ENCODE peak calls at places on chromosomes 7 and 10, in ten cellular contexts. Z, C, G, R, Q, D, N, A, U and K are unnamed samples. For H3K36me3, the result is how much of the 10 kb centered on the place peaks cover.

GRCh38 chr10:10661176-10661575 is 356.5 kb upstream of the CELF2 start:
- DNase-seq in Z (peak), G (no peak), N (no peak), Q (no peak), A (no peak), C (no peak), U (no peak), D (no peak), R (no peak), K (no peak)

GRCh38 chr7:85851571-85852193 is 664.8 kb upstream of the SEMA3D start:
- DNase-seq in G (no peak), R (no peak), U (no peak), C (peak), Z (peak), N (no peak), Q (no peak), D (peak), A (no peak), K (no peak)

GRCh38 chr10:109902992-109903947 is 20.0 kb downstream of the XPNPEP1 start:
- DNase-seq in C (no peak), Z (peak), U (no peak), A (no peak), D (no peak), R (no peak), Q (no peak), N (no peak), G (no peak), K (no peak)

GRCh38 chr10:61456095-61456789 is 3.1 kb upstream of the TMEM26 start:
- DNase-seq in C (peak), A (no peak), U (no peak), Z (no peak), D (no peak), G (no peak), Q (no peak), R (no peak), N (no peak), K (peak)

GRCh38 chr7:104795086-104795485 is 218.9 kb upstream of the KMT2E start:
- DNase-seq in G (no peak), R (no peak), Z (no peak), D (no peak), N (no peak), C (no peak), A (no peak), Q (no peak), U (no peak), K (no peak)

GRCh38 chr7:11716185-11716584 is 115.8 kb downstream of the THSD7A start:
- DNase-seq in U (no peak), Q (no peak), N (no peak), C (peak), Z (peak), R (no peak), D (no peak), G (no peak), A (no peak), K (no peak)

GRCh38 chr7:154987571-154987970 is 15.4 kb downstream of the PAXIP1 start:
- DNase-seq in N (no peak), D (no peak), Q (no peak), A (no peak), U (no peak), C (no peak), R (no peak), Z (no peak), G (no peak), K (no peak)

GRCh38 chr10:31280972-31281371 is 38.0 kb upstream of the ZEB1 start:
- DNase-seq in R (no peak), N (no peak), Q (no peak), G (no peak), U (no peak), D (no peak), C (no peak), Z (no peak), A (no peak), K (no peak)

GRCh38 chr7:22153427-22154106 is 203.4 kb downstream of the RAPGEF5 start:
- DNase-seq in Z (no peak), D (no peak), U (no peak), C (no peak), G (no peak), Q (no peak), N (no peak), A (no peak), R (no peak), K (no peak)

GRCh38 chr7:92788559-92789183 is 47.7 kb downstream of the CDK6 start:
- DNase-seq in Z (no peak), N (no peak), A (no peak), D (no peak), G (no peak), C (no peak), R (no peak), U (no peak), Q (no peak), K (no peak)

GRCh38 chr7:32893722-32894121 is 2.2 kb upstream of the KBTBD2 start:
- DNase-seq in D (no peak), Q (no peak), R (no peak), A (no peak), G (no peak), N (no peak), C (no peak), Z (no peak), U (no peak), K (no peak)

GRCh38 chr10:98030991-98031431 is 590 bp upstream of the CRTAC1 start:
- DNase-seq in N (peak), Z (no peak), G (no peak), U (no peak), R (no peak), C (no peak), Q (peak), D (peak), A (no peak), K (no peak)

GRCh38 chr10:4051011-4051407 is 266.0 kb upstream of the KLF6 start:
- DNase-seq in N (no peak), Z (peak), R (no peak), Q (no peak), C (peak), U (no peak), D (no peak), A (no peak), G (no peak), K (peak)

GRCh38 chr10:28719789-28720436 is 42.6 kb downstream of the BAMBI start:
- DNase-seq in A (no peak), C (peak), G (no peak), U (no peak), Z (peak), Q (no peak), N (no peak), D (no peak), R (no peak), K (no peak)

GRCh38 chr7:69663911-69664310 is 65.6 kb downstream of the AUTS2 start:
- DNase-seq in N (no peak), R (no peak), U (no peak), G (no peak), Z (no peak), Q (no peak), D (no peak), A (no peak), C (no peak), K (no peak)

GRCh38 chr7:137287651-137288258 is 55.8 kb downstream of the PTN start:
- DNase-seq in Q (no peak), A (no peak), C (peak), Z (peak), G (no peak), R (no peak), U (no peak), D (no peak), N (no peak), K (no peak)

GRCh38 chr10:102120142-102120986 is at the start of gene LDB1:
- DNase-seq in Z (peak), G (peak), U (peak), C (peak), A (peak), N (peak), Q (peak), D (peak), R (peak), K (peak)

GRCh38 chr10:75429159-75429827 is 2.1 kb upstream of the LRMDA start:
- DNase-seq in A (no peak), Q (no peak), D (no peak), C (no peak), R (no peak), G (no peak), N (no peak), Z (no peak), U (no peak), K (peak)

GRCh38 chr7:86747698-86748097 is 104.0 kb downstream of the GRM3 start:
- DNase-seq in N (no peak), R (no peak), G (no peak), C (no peak), A (no peak), U (no peak), Q (no peak), D (peak), Z (no peak), K (no peak)

GRCh38 chr7:18040196-18040595 is 12.6 kb upstream of the PRPS1L1 start:
- DNase-seq in U (no peak), R (no peak), Q (no peak), C (peak), A (no peak), Z (peak), G (no peak), D (no peak), N (no peak), K (no peak)

GRCh38 chr7:105644937-105645336 is 63.6 kb upstream of the EFCAB10 start:
- DNase-seq in D (no peak), G (no peak), N (no peak), U (no peak), Q (no peak), C (no peak), R (no peak), Z (no peak), A (no peak), K (no peak)

GRCh38 chr10:67256984-67257383 is 331.1 kb downstream of the LRRTM3 start:
- DNase-seq in C (peak), A (no peak), N (no peak), Q (no peak), D (no peak), Z (peak), G (no peak), U (no peak), R (no peak), K (no peak)

GRCh38 chr7:94129443-94130140 is 125.4 kb upstream of the BET1 start:
- DNase-seq in Z (peak), U (no peak), A (no peak), D (no peak), N (no peak), C (peak), Q (no peak), R (no peak), G (no peak), K (no peak)

GRCh38 chr10:97673736-97674525 is 13.1 kb downstream of the AVPI1 start:
- DNase-seq in Z (peak), G (no peak), Q (no peak), C (peak), N (peak), D (no peak), U (peak), R (no peak), A (no peak), K (no peak)

GRCh38 chr10:84683980-84684740 is 355.8 kb downstream of the CCSER2 start:
- DNase-seq in N (no peak), R (no peak), Z (no peak), U (no peak), D (no peak), A (no peak), G (no peak), C (no peak), Q (no peak), K (no peak)

GRCh38 chr7:24728503-24729364 is 28.5 kb downstream of the GSDME start:
- DNase-seq in N (no peak), A (no peak), U (peak), G (no peak), D (no peak), C (peak), R (no peak), Q (no peak), Z (peak), K (no peak)

GRCh38 chr7:39624202-39624807 is 933 bp downstream of the RALA start:
- DNase-seq in D (peak), N (peak), U (no peak), G (no peak), C (no peak), Z (peak), Q (no peak), A (no peak), R (no peak), K (no peak)

GRCh38 chr7:82404094-82404493 is 39.5 kb downstream of the CACNA2D1 start:
- DNase-seq in R (no peak), N (no peak), Z (no peak), G (no peak), A (no peak), D (no peak), Q (no peak), U (no peak), C (no peak), K (no peak)

GRCh38 chr10:36336315-36336714 is 694.2 kb upstream of the FZD8 start:
- DNase-seq in Z (no peak), C (peak), U (no peak), A (no peak), N (no peak), D (no peak), R (no peak), Q (no peak), G (no peak), K (no peak)

GRCh38 chr10:118952493-118953295 is 76.8 kb upstream of the NANOS1 start:
- DNase-seq in D (no peak), Q (no peak), R (no peak), G (no peak), A (peak), U (no peak), Z (no peak), N (no peak), C (no peak), K (no peak)

GRCh38 chr10:132875435-132875834 is 66.9 kb downstream of the CFAP46 start:
- DNase-seq in A (no peak), Z (no peak), G (no peak), U (no peak), C (no peak), Q (peak), R (no peak), N (no peak), D (no peak), K (no peak)

GRCh38 chr10:111082102-111082975 is 5.5 kb downstream of the ADRA2A start:
- DNase-seq in C (no peak), Q (no peak), Z (no peak), D (no peak), G (no peak), A (no peak), R (no peak), N (no peak), U (no peak), K (no peak)

GRCh38 chr10:121189092-121189491 is 337.9 kb downstream of the WDR11 start:
- DNase-seq in G (no peak), R (no peak), A (no peak), D (no peak), Q (no peak), C (no peak), Z (no peak), U (no peak), N (no peak), K (no peak)

GRCh38 chr10:121188005-121188404 is 336.8 kb downstream of the WDR11 start:
- DNase-seq in A (no peak), N (no peak), C (peak), U (no peak), G (no peak), Z (no peak), D (no peak), R (no peak), Q (no peak), K (no peak)

GRCh38 chr10:121183241-121183640 is 332.1 kb downstream of the WDR11 start:
- DNase-seq in C (no peak), G (no peak), N (no peak), Q (no peak), A (no peak), D (no peak), R (no peak), Z (no peak), U (no peak), K (no peak)

GRCh38 chr10:121187375-121187774 is 336.2 kb downstream of the WDR11 start:
- DNase-seq in D (no peak), A (no peak), R (no peak), Q (no peak), C (no peak), G (no peak), U (no peak), N (no peak), Z (no peak), K (no peak)

DNA sequence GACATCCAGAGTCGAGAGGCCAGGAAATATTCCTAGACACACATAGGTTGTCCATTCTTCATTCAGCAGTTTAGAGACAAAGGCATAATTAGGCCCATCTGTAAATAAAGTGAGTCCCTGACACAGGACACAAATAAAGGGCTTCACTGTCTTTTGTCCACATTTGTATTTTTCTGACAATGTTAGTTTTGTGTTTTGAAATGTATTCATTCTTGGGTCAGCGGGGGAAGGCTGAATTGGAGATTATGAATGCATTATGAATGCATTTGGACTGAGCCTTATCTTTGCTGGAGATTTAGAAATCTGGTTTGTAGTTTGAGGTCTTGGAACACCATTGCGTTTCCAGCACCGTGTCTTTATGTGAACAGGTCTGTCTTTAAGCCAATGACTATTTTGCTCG is 334.7 kb downstream of the WDR11 start:
- DNase-seq in U (no peak), Q (no peak), G (no peak), D (no peak), C (no peak), R (no peak), N (no peak), A (no peak), Z (no peak), K (no peak)
- H3K27ac ChIP-seq in U (no peak), Q (no peak), G (no peak), D (no peak), C (no peak), R (no peak), N (no peak), A (no peak), Z (no peak), K (no peak)

GRCh38 chr7:1721047-1721687 is 51.1 kb downstream of the ELFN1 start:
- DNase-seq in C (no peak), N (no peak), A (no peak), R (no peak), D (no peak), U (no peak), Z (no peak), G (no peak), Q (no peak), K (no peak)
- H3K36me3 ChIP-seq in C (under half), N (under half), A (under half), R (under half), D (half or more), U (under half), Z (under half), G (under half), Q (under half), K (under half)

DNA sequence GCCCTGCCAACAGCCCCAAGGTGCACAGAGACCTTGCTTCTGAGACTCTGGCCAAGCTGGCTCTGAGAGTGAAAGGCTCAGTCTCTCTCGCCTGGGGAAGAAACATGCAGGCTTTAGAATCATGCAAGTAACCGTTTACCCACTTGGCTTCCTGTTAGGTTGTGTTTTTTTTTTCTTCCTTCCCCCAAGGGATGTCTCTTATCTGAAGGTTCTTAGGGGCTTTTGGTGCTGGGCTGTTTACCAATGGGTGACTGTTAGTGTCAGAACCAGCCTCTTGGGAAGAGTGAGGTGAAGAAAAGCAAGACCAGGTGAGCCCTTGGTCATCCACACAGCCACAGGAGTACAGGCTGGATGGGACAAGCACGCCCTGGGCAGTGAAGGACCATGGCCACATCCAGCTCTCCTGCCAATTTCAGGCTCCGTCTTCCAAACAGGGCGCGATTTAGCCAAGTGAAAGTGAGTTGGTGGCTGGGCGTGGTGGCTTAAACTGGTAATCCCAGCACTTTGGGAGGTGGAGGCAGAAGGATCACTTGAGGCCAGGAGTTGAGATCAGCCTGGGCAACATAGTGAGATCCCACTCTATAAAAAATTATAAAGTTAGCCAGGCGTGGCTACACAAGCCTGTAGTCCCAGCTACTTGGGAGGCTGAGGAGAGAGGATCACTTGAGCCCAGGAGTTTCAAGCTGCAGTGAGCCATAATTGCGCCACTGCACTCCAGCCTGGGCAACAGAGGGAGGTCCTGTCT is 76.3 kb upstream of the CUX1 start:
- DNase-seq in C (peak), D (no peak), N (no peak), U (peak), Z (no peak), Q (no peak), A (no peak), R (no peak), G (no peak), K (no peak)
- H3K27ac ChIP-seq in C (no peak), D (no peak), N (no peak), U (peak), Z (no peak), Q (no peak), A (no peak), R (no peak), G (no peak), K (no peak)

DNA sequence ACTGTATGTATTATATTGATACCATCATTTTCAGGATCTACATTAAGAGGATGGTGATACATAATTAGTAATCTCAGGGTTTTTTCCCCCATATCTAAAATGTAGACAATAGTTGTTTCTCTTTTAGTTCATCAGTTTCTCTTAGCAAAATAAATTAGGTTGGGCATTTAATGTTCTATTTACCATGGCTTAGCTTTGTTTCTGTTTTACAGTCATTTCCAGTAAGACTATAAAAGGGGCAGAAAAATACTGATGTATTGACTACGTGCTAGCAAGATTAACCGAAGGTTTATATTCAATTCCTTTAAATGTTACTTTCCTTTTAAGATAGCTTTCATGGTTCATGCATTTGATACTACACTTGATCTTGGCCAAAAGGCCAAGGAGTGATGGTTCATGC is 26.2 kb downstream of the SUV39H2 start:
- DNase-seq in D (no peak), Q (no peak), C (no peak), Z (no peak), R (no peak), N (no peak), U (no peak), A (no peak), G (no peak), K (no peak)
- H3K36me3 ChIP-seq in D (half or more), Q (under half), C (under half), Z (under half), R (under half), N (under half), U (half or more), A (under half), G (half or more), K (under half)

DNA sequence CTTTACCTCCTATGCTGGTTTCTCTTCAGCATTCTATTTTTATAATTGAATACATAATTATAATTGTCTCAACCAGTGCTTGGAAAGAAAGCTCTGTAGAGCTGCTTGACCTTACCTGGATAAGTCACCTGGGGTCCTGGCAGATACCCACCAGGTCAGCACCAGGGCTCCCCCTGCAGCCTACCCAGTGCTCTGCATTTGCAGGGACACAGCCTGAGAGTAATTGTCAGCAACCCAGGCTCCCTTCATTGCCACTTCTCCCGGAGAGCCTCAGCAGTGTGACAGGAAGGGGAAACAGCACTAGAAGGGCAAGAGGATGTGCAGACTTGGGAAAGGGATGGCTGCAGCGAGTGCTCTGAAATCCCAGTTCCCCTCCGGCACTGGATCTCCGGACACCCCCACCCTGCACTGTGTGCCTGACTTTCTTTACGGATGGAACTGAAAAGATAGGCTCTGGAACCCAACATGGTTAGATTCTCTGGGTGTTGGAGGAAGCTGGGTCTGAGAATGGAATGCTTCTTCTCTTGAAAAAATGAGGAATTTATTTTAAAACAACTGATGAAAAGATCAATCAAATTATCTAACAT is 11.4 kb upstream of the PAX4 start:
- DNase-seq in A (no peak), U (peak), Z (no peak), Q (no peak), G (no peak), C (no peak), N (no peak), R (no peak), D (no peak), K (no peak)
- H3K27ac ChIP-seq in A (no peak), U (no peak), Z (no peak), Q (no peak), G (no peak), C (no peak), N (no peak), R (no peak), D (no peak), K (no peak)

GRCh38 chr7:106893591-106893990 is 28.5 kb downstream of the PIK3CG start:
- DNase-seq in U (no peak), G (no peak), C (no peak), A (no peak), Q (no peak), R (no peak), N (no peak), D (no peak), Z (no peak), K (no peak)
- H3K36me3 ChIP-seq in U (half or more), G (under half), C (under half), A (under half), Q (under half), R (under half), N (under half), D (under half), Z (under half), K (under half)

GRCh38 chr10:77859865-77860282 is 66.7 kb downstream of the DLG5 start:
- DNase-seq in U (no peak), A (no peak), N (no peak), Z (no peak), R (no peak), D (no peak), C (no peak), Q (no peak), G (no peak), K (no peak)
- H3K27ac ChIP-seq in U (no peak), A (no peak), N (no peak), Z (no peak), R (no peak), D (no peak), C (no peak), Q (no peak), G (no peak), K (no peak)